ENCODE peak calls at places on chromosomes 1 and 21, in eight cellular contexts. Y, G, E, F, R, Z, T and O are unnamed samples.

GRCh38 chr1:64934115-64934880 is 32.1 kb downstream of the JAK1 start:
- DNase-seq in Y (no peak), G (no peak), E (no peak), F (peak), R (no peak), Z (no peak), T (peak), O (peak)

GRCh38 chr1:44049839-44050238 is 18.6 kb upstream of the SLC6A9 start:
- DNase-seq in Y (no peak), G (no peak), E (no peak), F (no peak), R (no peak), Z (no peak), T (peak), O (no peak)

GRCh38 chr1:203176744-203177460 is 1.3 kb upstream of the MYBPH start:
- DNase-seq in Y (no peak), G (no peak), E (no peak), F (no peak), R (no peak), Z (no peak), T (no peak), O (no peak)

GRCh38 chr1:1778827-1779675 is 781 bp upstream of the NADK start:
- DNase-seq in Y (peak), G (peak), E (peak), F (peak), R (peak), Z (no peak), T (no peak), O (peak)

GRCh38 chr21:19122371-19122770 is 718.8 kb upstream of the TMPRSS15 start:
- DNase-seq in Y (no peak), G (no peak), E (no peak), F (no peak), R (no peak), Z (no peak), T (no peak), O (no peak)

GRCh38 chr1:16094453-16095158 is 21.2 kb upstream of the FAM131C start:
- DNase-seq in Y (no peak), G (no peak), E (no peak), F (no peak), R (no peak), Z (no peak), T (no peak), O (no peak)

GRCh38 chr1:239811211-239811902 is 280.3 kb upstream of the FMN2 start:
- DNase-seq in Y (no peak), G (no peak), E (no peak), F (no peak), R (no peak), Z (no peak), T (peak), O (no peak)

GRCh38 chr21:46253610-46254124 is 25.1 kb upstream of the LSS start:
- DNase-seq in Y (no peak), G (no peak), E (no peak), F (peak), R (no peak), Z (no peak), T (no peak), O (no peak)

GRCh38 chr1:201795066-201795465 is 33.9 kb upstream of the IPO9 start:
- DNase-seq in Y (no peak), G (no peak), E (no peak), F (peak), R (no peak), Z (no peak), T (no peak), O (no peak)

GRCh38 chr1:204782118-204782700 is 88.5 kb upstream of the NFASC start:
- DNase-seq in Y (no peak), G (no peak), E (no peak), F (no peak), R (no peak), Z (no peak), T (peak), O (no peak)

GRCh38 chr1:25617626-25618432 is 1.2 kb downstream of the MAN1C1 start:
- DNase-seq in Y (peak), G (no peak), E (no peak), F (no peak), R (no peak), Z (no peak), T (no peak), O (no peak)

GRCh38 chr1:220371324-220371723 is 99.1 kb upstream of the RAB3GAP2 start:
- DNase-seq in Y (no peak), G (no peak), E (no peak), F (no peak), R (no peak), Z (no peak), T (no peak), O (no peak)

GRCh38 chr1:3192359-3192758 is 123.4 kb downstream of the PRDM16 start:
- DNase-seq in Y (no peak), G (peak), E (no peak), F (no peak), R (no peak), Z (no peak), T (no peak), O (no peak)

GRCh38 chr1:172529304-172529703 is 3.6 kb upstream of the SUCO start:
- DNase-seq in Y (no peak), G (no peak), E (no peak), F (no peak), R (no peak), Z (no peak), T (no peak), O (no peak)
- H3K27ac ChIP-seq in Y (no peak), G (no peak), E (no peak), F (no peak), R (no peak), Z (no peak), T (no peak), O (no peak)

GRCh38 chr1:174988539-174988938 is 11.2 kb upstream of the CACYBP start:
- DNase-seq in Y (no peak), G (no peak), E (no peak), F (no peak), R (no peak), Z (no peak), T (no peak), O (no peak)

GRCh38 chr1:174991473-174991872 is 8.3 kb upstream of the CACYBP start:
- DNase-seq in Y (no peak), G (no peak), E (no peak), F (no peak), R (no peak), Z (no peak), T (peak), O (no peak)

GRCh38 chr1:174990382-174990999 is 9.3 kb upstream of the CACYBP start:
- DNase-seq in Y (no peak), G (no peak), E (no peak), F (peak), R (no peak), Z (no peak), T (no peak), O (no peak)

GRCh38 chr1:174988986-174989385 is 10.8 kb upstream of the CACYBP start:
- DNase-seq in Y (no peak), G (no peak), E (no peak), F (no peak), R (no peak), Z (no peak), T (no peak), O (no peak)

DNA sequence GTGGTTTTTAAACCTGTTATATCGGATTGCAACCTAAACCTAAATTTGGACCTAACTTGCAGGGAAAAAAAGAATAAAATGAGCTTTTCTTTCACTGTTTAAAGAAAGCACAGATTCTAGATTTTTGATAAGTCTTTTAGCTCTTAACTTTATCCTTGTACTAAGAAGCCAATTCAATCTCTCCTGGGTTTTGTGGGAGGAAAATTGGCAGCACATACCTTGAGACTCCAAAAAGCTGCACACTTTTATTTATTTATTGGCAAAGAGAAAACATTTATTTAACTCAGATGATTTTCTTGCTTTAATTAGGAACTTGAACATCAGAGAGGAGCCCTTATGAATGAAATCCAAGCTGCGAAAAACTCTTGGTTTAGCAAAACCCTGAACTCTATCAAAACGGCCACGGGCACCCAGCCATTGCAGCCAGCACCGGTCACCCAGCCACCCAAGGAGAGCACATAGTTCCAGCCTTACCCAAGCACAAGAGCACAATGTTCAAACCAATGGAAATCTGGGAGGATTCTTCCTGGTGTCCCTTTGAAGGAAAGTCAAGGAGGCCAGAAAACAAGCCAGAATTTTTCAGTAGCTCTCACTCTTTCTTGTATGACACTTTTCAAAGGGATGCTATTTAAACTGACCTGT is 10.1 kb upstream of the CACYBP start:
- DNase-seq in Y (no peak), G (no peak), E (no peak), F (no peak), R (no peak), Z (no peak), T (no peak), O (no peak)
- H3K27ac ChIP-seq in Y (peak), G (peak), E (no peak), F (no peak), R (peak), Z (no peak), T (no peak), O (peak)

DNA sequence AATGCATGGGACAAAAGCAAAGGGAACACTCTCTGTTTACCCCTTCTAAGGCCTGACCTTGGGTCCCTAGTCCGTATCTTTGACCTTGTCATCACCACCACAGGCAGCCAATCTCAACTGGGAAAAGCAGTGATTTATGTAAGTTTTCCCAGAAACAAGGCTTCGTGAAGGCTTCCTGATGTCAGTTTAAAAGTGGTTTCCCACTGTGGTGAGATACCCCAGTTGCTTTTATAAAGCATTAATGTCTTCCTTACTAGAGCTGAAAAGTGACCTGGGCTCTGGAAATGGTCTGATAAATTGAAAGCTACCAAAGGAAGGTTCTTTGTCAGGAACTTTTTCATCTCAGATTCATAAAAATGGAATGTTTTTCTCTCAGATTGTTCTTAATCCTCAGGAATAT is 536.4 kb upstream of the PTBP2 start:
- DNase-seq in Y (no peak), G (no peak), E (no peak), F (no peak), R (no peak), Z (no peak), T (no peak), O (no peak)
- H3K27ac ChIP-seq in Y (no peak), G (no peak), E (no peak), F (no peak), R (no peak), Z (no peak), T (no peak), O (no peak)

GRCh38 chr1:59707216-59707615 is 107.5 kb upstream of the HOOK1 start:
- DNase-seq in Y (peak), G (no peak), E (no peak), F (peak), R (no peak), Z (no peak), T (peak), O (peak)
- H3K27ac ChIP-seq in Y (peak), G (peak), E (no peak), F (no peak), R (peak), Z (peak), T (peak), O (peak)

DNA sequence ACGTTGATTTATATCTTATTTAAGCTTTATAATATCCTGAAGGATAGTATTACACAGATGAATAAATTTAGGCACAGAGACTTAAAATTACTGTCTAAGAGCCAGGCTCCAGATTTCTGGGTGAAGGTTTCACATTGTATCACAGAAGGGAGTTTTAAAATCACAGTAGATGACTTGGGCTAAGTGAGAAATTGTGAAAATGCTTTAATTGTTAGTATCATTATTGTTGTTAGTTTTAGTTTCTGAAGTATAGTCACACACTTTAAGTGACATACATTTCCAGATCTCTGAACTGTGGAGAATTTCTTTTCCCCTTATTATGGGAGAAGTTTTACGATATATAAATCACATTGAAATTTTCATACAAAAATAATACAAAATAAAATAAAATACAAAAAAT is 83.5 kb downstream of the NDUFS5 start:
- DNase-seq in Y (no peak), G (no peak), E (no peak), F (no peak), R (no peak), Z (no peak), T (no peak), O (no peak)
- H3K27ac ChIP-seq in Y (no peak), G (peak), E (no peak), F (no peak), R (no peak), Z (peak), T (peak), O (no peak)